ENCODE peak calls at places on chromosomes 3 and 15, in ten cellular contexts. One of them, this sample, is unnamed.
A peak's percentile ranks its signal among the peaks of the same experiment; 100 is the strongest.

GRCh38 chr3:100260081-100260684 is 609 bp upstream of the TBC1D23 start:
- DNase-seq in A549: no peak
- DNase-seq in fibroblast of lung: peak; percentile 71
- DNase-seq in choroid plexus epithelial cell: peak; percentile 76
- DNase-seq in GM23338: peak; percentile 81
- DNase-seq in cardiac fibroblast: peak; percentile 83
- DNase-seq in GM12865: peak; percentile 27
- DNase-seq in mammary epithelial cell: peak; percentile 24
- DNase-seq in H7: peak; percentile 41
- DNase-seq in psoas muscle: peak; percentile 67
- DNase-seq in this sample: peak; percentile 11

GRCh38 chr3:36373661-36374060 is 6.6 kb upstream of the STAC start:
- DNase-seq in A549: no peak
- DNase-seq in fibroblast of lung: peak; percentile 77
- DNase-seq in choroid plexus epithelial cell: no peak
- DNase-seq in GM23338: peak; percentile 9
- DNase-seq in cardiac fibroblast: no peak
- DNase-seq in GM12865: no peak
- DNase-seq in mammary epithelial cell: no peak
- DNase-seq in H7: no peak
- DNase-seq in psoas muscle: no peak
- DNase-seq in this sample: no peak

GRCh38 chr15:66095871-66096710 is 157.5 kb downstream of the MEGF11 start:
- DNase-seq in A549: no peak
- DNase-seq in fibroblast of lung: no peak
- DNase-seq in choroid plexus epithelial cell: no peak
- DNase-seq in GM23338: no peak
- DNase-seq in cardiac fibroblast: no peak
- DNase-seq in GM12865: no peak
- DNase-seq in mammary epithelial cell: no peak
- DNase-seq in H7: peak; percentile 59
- DNase-seq in psoas muscle: no peak
- DNase-seq in this sample: no peak

GRCh38 chr3:50174947-50175524 is 16.4 kb upstream of the GNAT1 start:
- DNase-seq in A549: no peak
- DNase-seq in fibroblast of lung: no peak
- DNase-seq in choroid plexus epithelial cell: no peak
- DNase-seq in GM23338: no peak
- DNase-seq in cardiac fibroblast: no peak
- DNase-seq in GM12865: no peak
- DNase-seq in mammary epithelial cell: no peak
- DNase-seq in H7: no peak
- DNase-seq in psoas muscle: no peak
- DNase-seq in this sample: no peak

GRCh38 chr3:50268703-50269451 is at the start of gene SEMA3B:
- DNase-seq in A549: peak; percentile 73
- DNase-seq in fibroblast of lung: peak; percentile 29
- DNase-seq in choroid plexus epithelial cell: no peak
- DNase-seq in GM23338: no peak
- DNase-seq in cardiac fibroblast: peak; percentile 50
- DNase-seq in GM12865: no peak
- DNase-seq in mammary epithelial cell: peak; percentile 68
- DNase-seq in H7: peak; percentile 82
- DNase-seq in psoas muscle: peak; percentile 66
- DNase-seq in this sample: no peak

GRCh38 chr3:124761250-124761796 is 31.1 kb downstream of the UMPS start:
- DNase-seq in A549: peak; percentile 91
- DNase-seq in fibroblast of lung: peak; percentile 87
- DNase-seq in choroid plexus epithelial cell: peak; percentile 92
- DNase-seq in GM23338: peak; percentile 91
- DNase-seq in cardiac fibroblast: peak; percentile 96
- DNase-seq in GM12865: peak; percentile 85
- DNase-seq in mammary epithelial cell: peak; percentile 46
- DNase-seq in H7: peak; percentile 86
- DNase-seq in psoas muscle: peak; percentile 86
- DNase-seq in this sample: peak; percentile 71

GRCh38 chr15:51825701-51826100 is 3.8 kb upstream of the TMOD3 start:
- DNase-seq in A549: no peak
- DNase-seq in fibroblast of lung: no peak
- DNase-seq in choroid plexus epithelial cell: no peak
- DNase-seq in GM23338: no peak
- DNase-seq in cardiac fibroblast: no peak
- DNase-seq in GM12865: no peak
- DNase-seq in mammary epithelial cell: no peak
- DNase-seq in H7: no peak
- DNase-seq in psoas muscle: no peak
- DNase-seq in this sample: no peak

GRCh38 chr3:68876112-68876713 is 56.1 kb downstream of the TAFA4 start:
- DNase-seq in A549: peak; percentile 66
- DNase-seq in fibroblast of lung: peak; percentile 50
- DNase-seq in choroid plexus epithelial cell: peak; percentile 91
- DNase-seq in GM23338: peak; percentile 87
- DNase-seq in cardiac fibroblast: peak; percentile 82
- DNase-seq in GM12865: peak; percentile 74
- DNase-seq in mammary epithelial cell: peak; percentile 46
- DNase-seq in H7: peak; percentile 4
- DNase-seq in psoas muscle: no peak
- DNase-seq in this sample: peak; percentile 65

GRCh38 chr15:86178845-86179244 is 99.2 kb downstream of the AGBL1 start:
- DNase-seq in A549: peak; percentile 7
- DNase-seq in fibroblast of lung: no peak
- DNase-seq in choroid plexus epithelial cell: no peak
- DNase-seq in GM23338: peak; percentile 54
- DNase-seq in cardiac fibroblast: no peak
- DNase-seq in GM12865: no peak
- DNase-seq in mammary epithelial cell: no peak
- DNase-seq in H7: no peak
- DNase-seq in psoas muscle: no peak
- DNase-seq in this sample: peak; percentile 11

GRCh38 chr3:56725175-56725574 is 42.1 kb upstream of the TASOR start:
- DNase-seq in A549: no peak
- DNase-seq in fibroblast of lung: peak; percentile 16
- DNase-seq in choroid plexus epithelial cell: no peak
- DNase-seq in GM23338: no peak
- DNase-seq in cardiac fibroblast: no peak
- DNase-seq in GM12865: peak; percentile 94
- DNase-seq in mammary epithelial cell: no peak
- DNase-seq in H7: no peak
- DNase-seq in psoas muscle: no peak
- DNase-seq in this sample: no peak

GRCh38 chr3:23183731-23184130 is 19.4 kb upstream of the UBE2E2 start:
- DNase-seq in A549: peak; percentile 67
- DNase-seq in fibroblast of lung: peak; percentile 53
- DNase-seq in choroid plexus epithelial cell: peak; percentile 84
- DNase-seq in GM23338: peak; percentile 94
- DNase-seq in cardiac fibroblast: peak; percentile 77
- DNase-seq in GM12865: peak; percentile 31
- DNase-seq in mammary epithelial cell: peak; percentile 62
- DNase-seq in H7: peak; percentile 58
- DNase-seq in psoas muscle: no peak
- DNase-seq in this sample: peak; percentile 69

GRCh38 chr3:172098698-172099494 is 59.5 kb downstream of the FNDC3B start:
- DNase-seq in A549: no peak
- DNase-seq in fibroblast of lung: peak; percentile 59
- DNase-seq in choroid plexus epithelial cell: peak; percentile 48
- DNase-seq in GM23338: peak; percentile 80
- DNase-seq in cardiac fibroblast: no peak
- DNase-seq in GM12865: no peak
- DNase-seq in mammary epithelial cell: peak; percentile 44
- DNase-seq in H7: peak; percentile 45
- DNase-seq in psoas muscle: no peak
- DNase-seq in this sample: peak; percentile 32

GRCh38 chr15:92097473-92098178 is 244.1 kb downstream of the SLCO3A1 start:
- DNase-seq in A549: peak; percentile 52
- DNase-seq in fibroblast of lung: peak; percentile 27
- DNase-seq in choroid plexus epithelial cell: peak; percentile 56
- DNase-seq in GM23338: peak; percentile 95
- DNase-seq in cardiac fibroblast: peak; percentile 69
- DNase-seq in GM12865: peak; percentile 69
- DNase-seq in mammary epithelial cell: peak; percentile 23
- DNase-seq in H7: peak; percentile 78
- DNase-seq in psoas muscle: no peak
- DNase-seq in this sample: peak; percentile 82

GRCh38 chr15:97904196-97904572 is 56.3 kb upstream of the ARRDC4 start:
- DNase-seq in A549: peak; percentile 71
- DNase-seq in fibroblast of lung: peak; percentile 54
- DNase-seq in choroid plexus epithelial cell: peak; percentile 76
- DNase-seq in GM23338: peak; percentile 90
- DNase-seq in cardiac fibroblast: peak; percentile 69
- DNase-seq in GM12865: no peak
- DNase-seq in mammary epithelial cell: peak; percentile 67
- DNase-seq in H7: peak; percentile 87
- DNase-seq in psoas muscle: peak; percentile 74
- DNase-seq in this sample: peak; percentile 80

GRCh38 chr3:183437696-183438564 is 9.5 kb upstream of the MCF2L2 start:
- DNase-seq in A549: no peak
- DNase-seq in fibroblast of lung: no peak
- DNase-seq in choroid plexus epithelial cell: no peak
- DNase-seq in GM23338: no peak
- DNase-seq in cardiac fibroblast: no peak
- DNase-seq in GM12865: peak; percentile 53
- DNase-seq in mammary epithelial cell: no peak
- DNase-seq in H7: no peak
- DNase-seq in psoas muscle: no peak
- DNase-seq in this sample: no peak

DNA sequence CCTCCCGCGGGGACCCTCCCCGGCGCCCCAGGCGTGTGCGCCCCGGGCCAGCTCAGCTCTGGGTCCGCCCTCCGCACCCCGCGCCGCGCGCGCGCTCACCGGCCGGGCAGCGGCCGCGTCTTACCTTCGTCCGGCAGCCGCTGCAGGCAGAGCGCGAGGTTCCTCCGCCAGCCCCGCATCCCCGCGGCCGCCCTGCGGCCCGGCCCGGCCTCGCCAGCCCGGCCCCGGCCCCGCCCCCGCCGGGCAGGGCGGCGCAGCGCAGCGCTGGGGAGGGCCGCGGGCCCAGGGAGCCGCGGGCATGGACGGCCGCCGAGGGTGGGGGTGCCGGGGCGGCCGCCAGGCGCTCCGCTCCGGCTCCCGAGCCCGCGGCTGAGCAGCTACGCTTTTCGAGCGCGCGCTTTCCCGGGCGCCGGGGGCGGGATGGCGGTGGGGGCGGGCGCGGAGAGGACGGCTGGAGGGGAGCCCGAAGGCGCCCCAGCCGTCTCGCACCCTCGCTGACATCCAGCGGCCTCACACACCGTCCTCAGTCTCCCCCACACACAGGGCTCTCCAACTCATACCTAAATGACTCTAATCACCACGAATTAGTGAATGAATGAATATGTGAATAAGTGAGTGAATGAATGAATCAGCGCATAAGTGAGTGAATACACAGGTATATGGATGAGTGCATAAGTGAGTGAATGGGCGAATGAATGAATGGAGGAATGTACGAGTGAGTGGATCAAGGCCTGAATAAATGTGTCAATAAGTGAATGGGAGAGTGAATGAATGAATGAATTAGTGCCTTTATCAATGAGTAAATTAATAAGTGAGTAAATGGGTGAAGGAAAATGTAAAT is 48.5 kb upstream of the CCDC174 start:
- DNase-seq in A549: no peak
- DNase-seq in fibroblast of lung: no peak
- DNase-seq in choroid plexus epithelial cell: no peak
- DNase-seq in GM23338: peak; percentile 66
- DNase-seq in cardiac fibroblast: no peak
- DNase-seq in GM12865: no peak
- DNase-seq in mammary epithelial cell: no peak
- DNase-seq in H7: peak; percentile 93
- DNase-seq in psoas muscle: no peak
- DNase-seq in this sample: no peak
- H3K4me3 ChIP-seq in A549: peak overlapping the region; percentile 57
- H3K4me3 ChIP-seq in fibroblast of lung: no peak overlapping the region
- H3K4me3 ChIP-seq in choroid plexus epithelial cell: no peak overlapping the region
- H3K4me3 ChIP-seq in GM23338: peak overlapping the region; percentile 78
- H3K4me3 ChIP-seq in cardiac fibroblast: no peak overlapping the region
- H3K4me3 ChIP-seq in GM12865: no peak overlapping the region
- H3K4me3 ChIP-seq in mammary epithelial cell: no peak overlapping the region
- H3K4me3 ChIP-seq in H7: peak overlapping the region; percentile 62
- H3K4me3 ChIP-seq in psoas muscle: peak overlapping the region; percentile 52
- H3K4me3 ChIP-seq in this sample: peak overlapping the region; percentile 64

GRCh38 chr3:151383111-151383510 is 1.4 kb downstream of the P2RY12 start:
- DNase-seq in A549: no peak
- DNase-seq in fibroblast of lung: no peak
- DNase-seq in choroid plexus epithelial cell: no peak
- DNase-seq in GM23338: no peak
- DNase-seq in cardiac fibroblast: no peak
- DNase-seq in GM12865: no peak
- DNase-seq in mammary epithelial cell: no peak
- DNase-seq in H7: no peak
- DNase-seq in psoas muscle: no peak
- DNase-seq in this sample: no peak
- H3K4me3 ChIP-seq in A549: no peak overlapping the region
- H3K4me3 ChIP-seq in fibroblast of lung: no peak overlapping the region
- H3K4me3 ChIP-seq in choroid plexus epithelial cell: no peak overlapping the region
- H3K4me3 ChIP-seq in GM23338: no peak overlapping the region
- H3K4me3 ChIP-seq in cardiac fibroblast: no peak overlapping the region
- H3K4me3 ChIP-seq in GM12865: no peak overlapping the region
- H3K4me3 ChIP-seq in mammary epithelial cell: no peak overlapping the region
- H3K4me3 ChIP-seq in H7: no peak overlapping the region
- H3K4me3 ChIP-seq in psoas muscle: no peak overlapping the region
- H3K4me3 ChIP-seq in this sample: no peak overlapping the region

GRCh38 chr3:129399895-129400357 is 28.5 kb downstream of the EFCAB12 start:
- DNase-seq in A549: peak; percentile 53
- DNase-seq in fibroblast of lung: peak; percentile 25
- DNase-seq in choroid plexus epithelial cell: no peak
- DNase-seq in GM23338: no peak
- DNase-seq in cardiac fibroblast: no peak
- DNase-seq in GM12865: peak; percentile 58
- DNase-seq in mammary epithelial cell: peak; percentile 63
- DNase-seq in H7: no peak
- DNase-seq in psoas muscle: no peak
- DNase-seq in this sample: no peak
- H3K4me3 ChIP-seq in A549: peak overlapping the region; percentile 72
- H3K4me3 ChIP-seq in fibroblast of lung: no peak overlapping the region
- H3K4me3 ChIP-seq in choroid plexus epithelial cell: peak overlapping the region; percentile 79
- H3K4me3 ChIP-seq in GM23338: peak overlapping the region; percentile 87
- H3K4me3 ChIP-seq in cardiac fibroblast: no peak overlapping the region
- H3K4me3 ChIP-seq in GM12865: peak overlapping the region; percentile 87
- H3K4me3 ChIP-seq in mammary epithelial cell: no peak overlapping the region
- H3K4me3 ChIP-seq in H7: no peak overlapping the region
- H3K4me3 ChIP-seq in psoas muscle: peak overlapping the region; percentile 92
- H3K4me3 ChIP-seq in this sample: peak overlapping the region; percentile 97

DNA sequence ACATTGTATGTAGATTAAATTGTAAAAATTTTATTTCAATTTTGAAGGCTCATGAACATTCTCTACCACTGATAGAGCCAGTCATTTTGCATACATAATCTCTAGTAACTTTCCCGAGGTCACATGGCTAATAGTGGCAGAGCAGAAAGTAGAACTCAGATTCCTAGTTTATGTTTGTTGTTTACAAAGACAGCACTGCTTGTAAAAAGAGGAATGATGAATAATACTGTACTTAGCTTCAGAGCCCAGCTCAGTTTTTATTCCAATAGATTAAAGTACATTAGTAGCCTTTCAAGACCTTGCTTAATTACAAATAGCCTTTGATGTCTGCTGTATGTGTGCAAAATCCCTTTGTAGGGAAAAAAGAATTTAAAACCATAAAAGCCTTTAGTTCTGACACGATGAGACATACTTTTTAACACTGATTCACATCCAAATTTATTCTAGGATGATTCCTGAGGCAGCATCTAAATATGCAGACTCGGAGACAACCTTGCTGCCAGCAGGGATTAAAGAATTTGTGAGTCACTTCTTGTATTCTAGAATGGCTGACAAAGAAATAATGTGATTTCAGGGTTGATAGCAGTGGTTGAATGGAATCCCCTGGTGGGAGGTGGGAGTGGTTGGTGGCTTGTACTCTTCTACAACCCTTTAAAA is 324.2 kb upstream of the TGFBR2 start:
- DNase-seq in A549: peak; percentile 66
- DNase-seq in fibroblast of lung: peak; percentile 99
- DNase-seq in choroid plexus epithelial cell: peak; percentile 93
- DNase-seq in GM23338: peak; percentile 76
- DNase-seq in cardiac fibroblast: peak; percentile 75
- DNase-seq in GM12865: no peak
- DNase-seq in mammary epithelial cell: peak; percentile 85
- DNase-seq in H7: peak; percentile 26
- DNase-seq in psoas muscle: no peak
- DNase-seq in this sample: peak; percentile 78
- H3K4me3 ChIP-seq in A549: no peak overlapping the region
- H3K4me3 ChIP-seq in fibroblast of lung: no peak overlapping the region
- H3K4me3 ChIP-seq in choroid plexus epithelial cell: no peak overlapping the region
- H3K4me3 ChIP-seq in GM23338: no peak overlapping the region
- H3K4me3 ChIP-seq in cardiac fibroblast: no peak overlapping the region
- H3K4me3 ChIP-seq in GM12865: no peak overlapping the region
- H3K4me3 ChIP-seq in mammary epithelial cell: no peak overlapping the region
- H3K4me3 ChIP-seq in H7: no peak overlapping the region
- H3K4me3 ChIP-seq in psoas muscle: no peak overlapping the region
- H3K4me3 ChIP-seq in this sample: no peak overlapping the region

This sample was measured in NT2/D1.